ENCODE peak calls at places on chromosome 15, in six cellular contexts. E, S, K, P, V and Y are unnamed samples.

GRCh38 chr15:49538520-49538919 is 82.1 kb downstream of the FAM227B start:
- DNase-seq in E (no peak), S (no peak), K (no peak), P (no peak), V (no peak), Y (no peak)

GRCh38 chr15:31781261-31781660 is 249.1 kb upstream of the CHRNA7 start:
- DNase-seq in E (no peak), S (no peak), K (no peak), P (no peak), V (no peak), Y (no peak)

GRCh38 chr15:90957791-90958190 is 3.1 kb downstream of the RCCD1 start:
- DNase-seq in E (no peak), S (no peak), K (no peak), P (no peak), V (no peak), Y (no peak)

GRCh38 chr15:31571676-31572075 is 245.0 kb downstream of the KLF13 start:
- DNase-seq in E (peak; percentile 18), S (peak; percentile 12), K (no peak), P (no peak), V (peak; percentile 28), Y (no peak)

GRCh38 chr15:65189102-65189740 is 4.1 kb upstream of the CLPX start:
- DNase-seq in E (peak; percentile 74), S (peak; percentile 67), K (no peak), P (no peak), V (peak; percentile 71), Y (peak; percentile 62)

GRCh38 chr15:70045045-70045444 is 52.7 kb downstream of the TLE3 start:
- DNase-seq in E (no peak), S (peak; percentile 9), K (no peak), P (no peak), V (peak; percentile 60), Y (peak; percentile 26)

GRCh38 chr15:94840794-94841587 is 609.6 kb downstream of the MCTP2 start:
- DNase-seq in E (no peak), S (peak; percentile 39), K (no peak), P (no peak), V (peak; percentile 34), Y (peak; percentile 2)

GRCh38 chr15:81548350-81549116 is 174.5 kb upstream of the TMC3 start:
- DNase-seq in E (no peak), S (no peak), K (no peak), P (no peak), V (peak; percentile 28), Y (peak; percentile 4)

GRCh38 chr15:94671845-94672524 is 440.6 kb downstream of the MCTP2 start:
- DNase-seq in E (peak; percentile 9), S (no peak), K (no peak), P (no peak), V (peak; percentile 2), Y (no peak)